ENCODE peak calls at places on chromosomes 13 and 19, in four cellular contexts. A is fibroblast of pulmonary artery, H is GM12865, C is tibial nerve. I is an unnamed sample.

GRCh38 chr13:95627590-95627989 is 16.9 kb downstream of the DZIP1 start:
- DNase-seq in H (no peak), A (peak; percentile 17), C (no peak), I (no peak)

GRCh38 chr13:51590966-51591627 is 6.8 kb downstream of the WDFY2 start:
- DNase-seq in C (no peak), H (no peak), A (peak; percentile 96), I (peak; percentile 30)

GRCh38 chr13:48749699-48750473 is 96.2 kb downstream of the CYSLTR2 start:
- DNase-seq in H (peak; percentile 89), C (peak; percentile 78), A (peak; percentile 97), I (peak; percentile 72)

GRCh38 chr19:13797870-13798269 is 2.6 kb downstream of the ZSWIM4 start:
- DNase-seq in C (no peak), A (peak; percentile 87), H (no peak), I (no peak)

GRCh38 chr13:50731400-50731799 is 112.1 kb downstream of the DLEU7 start:
- DNase-seq in C (no peak), H (peak; percentile 63), A (peak; percentile 90), I (peak; percentile 58)

GRCh38 chr13:42478531-42479156 is 95.3 kb upstream of the TNFSF11 start:
- DNase-seq in H (peak; percentile 67), C (no peak), A (peak; percentile 63), I (no peak)

GRCh38 chr13:48235100-48235813 is 2.3 kb downstream of the ITM2B start:
- DNase-seq in H (peak; percentile 65), A (peak; percentile 47), C (no peak), I (peak; percentile 37)

GRCh38 chr13:105773241-105773640 is 762.2 kb downstream of the EFNB2 start:
- DNase-seq in A (no peak), C (no peak), H (no peak), I (no peak)

GRCh38 chr19:32870154-32870573 is 597 bp upstream of the SLC7A9 start:
- DNase-seq in H (no peak), C (no peak), A (no peak), I (no peak)

GRCh38 chr19:35712910-35713845 is 4.6 kb upstream of the KMT2B start:
- DNase-seq in C (no peak), A (no peak), H (peak; percentile 89), I (no peak)

GRCh38 chr19:12244370-12244769 is 50.3 kb downstream of the ZNF44 start:
- DNase-seq in H (no peak), C (no peak), A (no peak), I (no peak)

GRCh38 chr13:113769106-113769505 is 10.1 kb downstream of the TMEM255B start:
- DNase-seq in H (no peak), A (no peak), C (no peak), I (no peak)

GRCh38 chr13:67130444-67130843 is 99.7 kb downstream of the PCDH9 start:
- DNase-seq in A (no peak), H (no peak), C (no peak), I (no peak)

GRCh38 chr13:112684444-112684843 is 5.4 kb upstream of the ATP11A start:
- DNase-seq in C (no peak), A (no peak), H (no peak), I (no peak)

GRCh38 chr13:36051082-36051481 is 80.1 kb downstream of the DCLK1 start:
- DNase-seq in H (no peak), A (no peak), C (no peak), I (no peak)

GRCh38 chr19:33863436-33863835 is 66.8 kb downstream of the KCTD15 start:
- DNase-seq in H (no peak), A (no peak), C (no peak), I (no peak)

DNA sequence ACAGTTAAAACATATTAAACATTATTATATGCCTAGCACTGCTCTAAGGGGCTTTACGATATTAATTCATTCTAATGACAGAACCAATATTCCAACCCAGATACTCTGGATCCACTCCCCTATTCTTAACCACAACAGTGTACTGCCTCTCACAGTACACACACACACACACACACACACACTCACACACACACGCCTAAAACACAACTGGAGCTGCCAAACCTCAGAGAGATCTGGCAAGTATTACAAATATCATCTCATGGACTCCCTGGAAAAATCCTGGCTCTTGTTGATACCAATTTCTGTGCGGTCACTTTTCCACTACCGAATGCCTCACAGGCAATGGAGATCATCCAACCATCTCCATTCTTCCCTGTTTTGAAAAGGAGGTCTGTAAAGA is 1.3 kb downstream of the ZNF780A start:
- DNase-seq in C (no peak), A (peak; percentile 52), H (no peak), I (peak; percentile 43)
- TF ChIP-seq CTCF in C (no peak), A (no peak), H (no peak), I (no peak)

GRCh38 chr19:53982056-53982455 is 9.4 kb upstream of the CACNG6 start:
- DNase-seq in A (no peak), H (no peak), C (no peak), I (no peak)
- H3K4me3 ChIP-seq in A (peak overlapping the region; percentile 34), H (no peak overlapping the region), C (no peak overlapping the region), I (peak overlapping the region; percentile 24)

GRCh38 chr13:73404581-73404980 is 345.8 kb downstream of the KLF5 start:
- DNase-seq in C (no peak), A (no peak), H (no peak), I (no peak)

GRCh38 chr13:73403362-73404150 is 344.8 kb downstream of the KLF5 start:
- DNase-seq in A (no peak), C (no peak), H (no peak), I (no peak)

GRCh38 chr13:73399347-73400216 is 340.8 kb downstream of the KLF5 start:
- DNase-seq in H (no peak), C (no peak), A (no peak), I (no peak)

GRCh38 chr13:73397486-73398020 is 338.7 kb downstream of the KLF5 start:
- DNase-seq in A (no peak), H (no peak), C (no peak), I (no peak)

GRCh38 chr13:73401769-73402168 is 343.0 kb downstream of the KLF5 start:
- DNase-seq in H (no peak), C (no peak), A (no peak), I (no peak)
- TF ChIP-seq CTCF in H (peak; percentile 2), C (no peak), A (no peak), I (no peak)

GRCh38 chr13:93246069-93246468 is 19.5 kb downstream of the GPC6 start:
- DNase-seq in H (no peak), C (no peak), A (no peak), I (no peak)

GRCh38 chr13:93243375-93244063 is 16.9 kb downstream of the GPC6 start:
- DNase-seq in C (no peak), A (no peak), H (no peak), I (no peak)

GRCh38 chr13:93244141-93244917 is 17.7 kb downstream of the GPC6 start:
- DNase-seq in C (no peak), H (no peak), A (peak; percentile 51), I (no peak)

GRCh38 chr13:93248627-93249047 is 22.0 kb downstream of the GPC6 start:
- DNase-seq in H (no peak), A (peak; percentile 56), C (no peak), I (no peak)

GRCh38 chr13:93244918-93245280 is 18.3 kb downstream of the GPC6 start:
- DNase-seq in C (no peak), A (peak; percentile 40), H (no peak), I (no peak)
- H3K4me3 ChIP-seq in C (peak overlapping the region; percentile 19), A (peak overlapping the region; percentile 50), H (no peak overlapping the region), I (peak overlapping the region; percentile 36)

GRCh38 chr19:15436012-15436825 is 13.5 kb downstream of the WIZ start:
- DNase-seq in C (no peak), A (no peak), H (no peak), I (no peak)

GRCh38 chr19:15438577-15438976 is 11.2 kb downstream of the WIZ start:
- DNase-seq in C (no peak), H (no peak), A (no peak), I (no peak)

GRCh38 chr19:15438124-15438496 is 11.6 kb downstream of the WIZ start:
- DNase-seq in C (no peak), H (no peak), A (no peak), I (no peak)

GRCh38 chr19:15436826-15437110 is 13.0 kb downstream of the WIZ start:
- DNase-seq in H (no peak), A (no peak), C (no peak), I (no peak)

GRCh38 chr19:15437355-15438123 is 12.2 kb downstream of the WIZ start:
- DNase-seq in C (no peak), H (no peak), A (peak; percentile 33), I (no peak)
- TF ChIP-seq CTCF in C (no peak), H (no peak), A (peak; percentile 29), I (no peak)

GRCh38 chr19:55688422-55689218 is 13.6 kb downstream of the EPN1 start:
- DNase-seq in C (no peak), A (no peak), H (no peak), I (no peak)
- H3K4me3 ChIP-seq in C (no peak overlapping the region), A (no peak overlapping the region), H (no peak overlapping the region), I (no peak overlapping the region)

DNA sequence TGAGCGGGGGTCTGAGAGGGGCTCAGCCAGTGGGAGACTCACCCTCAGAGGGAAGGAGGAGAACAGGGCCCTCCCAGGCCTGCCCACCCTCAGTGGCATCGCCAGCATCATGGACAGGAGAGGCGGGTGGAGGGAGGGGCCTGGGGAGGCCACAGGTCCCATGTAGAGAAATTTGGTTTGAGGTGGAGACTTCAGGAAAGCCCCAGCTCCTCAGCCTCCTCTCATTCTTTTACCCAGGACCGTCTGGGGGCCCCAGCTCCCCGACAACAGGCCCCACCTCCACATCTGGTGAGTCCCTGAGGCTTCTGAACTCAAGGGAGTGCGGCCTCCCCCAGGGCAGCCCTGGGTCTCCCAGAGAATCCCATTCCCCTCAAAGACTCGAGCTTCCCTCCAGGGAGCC is 3.1 kb downstream of the LILRB1 start:
- DNase-seq in A (no peak), H (no peak), C (no peak), I (no peak)
- TF ChIP-seq CTCF in A (no peak), H (no peak), C (no peak), I (no peak)

DNA sequence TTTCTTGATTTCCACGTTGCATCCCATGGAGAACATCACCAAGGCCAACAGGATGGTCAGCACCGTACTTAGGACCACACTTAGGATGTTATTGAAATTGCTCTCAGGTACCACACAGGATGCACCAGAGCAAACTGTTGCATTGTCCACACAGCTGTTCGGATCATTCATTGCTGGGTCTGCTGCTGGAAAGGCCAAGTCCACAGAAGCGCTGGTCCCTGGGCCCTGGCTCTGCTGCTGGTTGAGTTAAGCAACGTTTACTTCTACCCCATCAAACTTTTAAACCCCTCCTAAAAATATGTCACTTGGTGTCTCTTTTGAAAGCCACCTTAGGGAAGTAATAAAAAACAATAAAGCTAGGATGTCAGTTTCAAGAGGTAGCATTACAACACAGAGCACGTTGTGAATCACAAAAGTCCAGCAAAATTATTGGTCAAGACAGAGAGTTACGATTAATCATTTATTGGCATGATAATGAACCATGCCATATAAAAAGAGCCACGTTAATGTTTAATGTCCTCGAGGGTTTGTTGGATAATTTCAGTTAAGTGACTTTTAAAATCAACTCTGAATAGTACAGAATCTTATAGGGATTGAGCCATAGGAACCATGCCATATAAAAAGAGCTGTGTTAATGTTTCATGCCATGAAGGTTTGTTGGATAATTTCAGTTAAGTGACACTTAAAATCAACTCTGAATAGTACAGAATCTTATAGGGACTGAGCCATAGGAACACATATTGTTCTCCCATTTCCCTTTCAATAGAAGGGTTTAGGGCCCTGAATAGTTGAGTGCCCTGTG is at the start of gene SLC10A2:
- DNase-seq in C (no peak), A (no peak), H (no peak), I (no peak)
- H3K4me3 ChIP-seq in C (no peak within 1 kb of the TSS), A (no peak within 1 kb of the TSS), H (no peak within 1 kb of the TSS), I (no peak within 1 kb of the TSS)